ENCODE peak calls at places on chromosomes 4 and X, in six cellular contexts. V is fibroblast of lung; E is right atrium auricular region; G is aorta; A is CD8-positive, alpha-beta memory T cell; P is psoas muscle. C is an unnamed sample. For H3K4me1, the result is how much of the 10 kb centered on the place peaks cover.

GRCh38 chr4:28225005-28225404 is 1364.4 kb downstream of the STIM2 start:
- DNase-seq in P (no peak), G (no peak), A (no peak), V (peak), E (no peak), C (peak)

GRCh38 chrX:111483876-111484275 is 27.6 kb upstream of the SERTM2 start:
- DNase-seq in V (no peak), G (no peak), E (no peak), P (no peak), A (no peak), C (no peak)

GRCh38 chrX:27680726-27681125 is 90.6 kb downstream of the DCAF8L2 start:
- DNase-seq in A (no peak), P (no peak), G (no peak), V (peak), E (no peak), C (no peak)

GRCh38 chr4:78990938-78991810 is 51.9 kb upstream of the PAQR3 start:
- DNase-seq in A (no peak), P (no peak), G (no peak), E (no peak), V (no peak), C (no peak)

GRCh38 chrX:136880003-136880451 is 498 bp downstream of the RBMX start:
- DNase-seq in A (peak), G (no peak), P (peak), E (no peak), V (no peak), C (no peak)

GRCh38 chr4:6538586-6538985 is 36.4 kb upstream of the MAN2B2 start:
- DNase-seq in E (no peak), V (no peak), A (no peak), G (no peak), P (no peak), C (no peak)

GRCh38 chrX:148507413-148507812 is 7.0 kb downstream of the AFF2 start:
- DNase-seq in V (no peak), G (no peak), P (no peak), A (no peak), E (no peak), C (no peak)

GRCh38 chr4:85967872-85968271 is 392.0 kb downstream of the MAPK10 start:
- DNase-seq in V (peak), A (no peak), E (no peak), P (no peak), G (no peak), C (no peak)

GRCh38 chrX:47743504-47743903 is 84.5 kb upstream of the UXT start:
- DNase-seq in P (no peak), G (no peak), A (no peak), E (no peak), V (peak), C (no peak)

GRCh38 chr4:8537041-8537461 is 43.1 kb upstream of the GPR78 start:
- DNase-seq in V (peak), E (peak), A (no peak), P (peak), G (peak), C (peak)

GRCh38 chr4:91598696-91599095 is 705.1 kb upstream of the GRID2 start:
- DNase-seq in E (no peak), P (no peak), V (no peak), G (peak), A (no peak), C (no peak)

GRCh38 chr4:183264614-183265013 is 55.5 kb downstream of the CLDN22 start:
- DNase-seq in P (no peak), G (no peak), V (peak), A (no peak), E (no peak), C (no peak)

GRCh38 chr4:80307183-80307735 is 28.3 kb upstream of the CFAP299 start:
- DNase-seq in V (peak), P (no peak), E (no peak), A (no peak), G (no peak), C (no peak)

GRCh38 chr4:120225527-120225926 is 158.9 kb upstream of the MAD2L1 start:
- DNase-seq in E (no peak), P (no peak), A (no peak), V (no peak), G (no peak), C (no peak)

GRCh38 chr4:24753519-24753918 is 41.9 kb upstream of the SOD3 start:
- DNase-seq in E (no peak), P (no peak), G (no peak), V (peak), A (no peak), C (no peak)

GRCh38 chr4:26360864-26361263 is 40.0 kb downstream of the RBPJ start:
- DNase-seq in G (no peak), A (no peak), P (no peak), E (no peak), V (no peak), C (no peak)

GRCh38 chrX:148854351-148854750 is 353.9 kb downstream of the AFF2 start:
- DNase-seq in P (no peak), G (no peak), E (no peak), A (no peak), V (peak), C (no peak)

GRCh38 chr4:149896428-149896827 is 80.8 kb upstream of the IQCM start:
- DNase-seq in G (no peak), V (peak), E (no peak), P (no peak), A (no peak), C (peak)

GRCh38 chrX:15465347-15465746 is 27.8 kb downstream of the PIR start:
- DNase-seq in G (no peak), V (peak), P (no peak), E (no peak), A (no peak), C (no peak)

GRCh38 chr4:140238353-140239041 is 84.5 kb upstream of the MAML3 start:
- DNase-seq in E (peak), G (peak), V (peak), A (no peak), P (peak), C (peak)

GRCh38 chrX:37491686-37492085 is 79.8 kb upstream of the LANCL3 start:
- DNase-seq in G (peak), P (no peak), A (no peak), V (no peak), E (no peak), C (no peak)

GRCh38 chrX:70960728-70961127 is 29.8 kb upstream of the SLC7A3 start:
- DNase-seq in G (no peak), V (no peak), E (no peak), A (no peak), P (no peak), C (no peak)

GRCh38 chrX:14936561-14936960 is 63.3 kb downstream of the MOSPD2 start:
- DNase-seq in A (no peak), G (no peak), E (no peak), V (peak), P (no peak), C (peak)

GRCh38 chrX:72683631-72684030 is 30.5 kb downstream of the PHKA1 start:
- DNase-seq in V (no peak), P (no peak), A (no peak), E (no peak), G (no peak), C (no peak)

GRCh38 chr4:15400911-15401671 is 26.7 kb upstream of the C1QTNF7 start:
- DNase-seq in G (peak), V (peak), P (peak), A (no peak), E (peak), C (peak)
- H3K4me1 ChIP-seq in G (under half), V (under half), P (under half), A (under half), E (under half), C (under half)

DNA sequence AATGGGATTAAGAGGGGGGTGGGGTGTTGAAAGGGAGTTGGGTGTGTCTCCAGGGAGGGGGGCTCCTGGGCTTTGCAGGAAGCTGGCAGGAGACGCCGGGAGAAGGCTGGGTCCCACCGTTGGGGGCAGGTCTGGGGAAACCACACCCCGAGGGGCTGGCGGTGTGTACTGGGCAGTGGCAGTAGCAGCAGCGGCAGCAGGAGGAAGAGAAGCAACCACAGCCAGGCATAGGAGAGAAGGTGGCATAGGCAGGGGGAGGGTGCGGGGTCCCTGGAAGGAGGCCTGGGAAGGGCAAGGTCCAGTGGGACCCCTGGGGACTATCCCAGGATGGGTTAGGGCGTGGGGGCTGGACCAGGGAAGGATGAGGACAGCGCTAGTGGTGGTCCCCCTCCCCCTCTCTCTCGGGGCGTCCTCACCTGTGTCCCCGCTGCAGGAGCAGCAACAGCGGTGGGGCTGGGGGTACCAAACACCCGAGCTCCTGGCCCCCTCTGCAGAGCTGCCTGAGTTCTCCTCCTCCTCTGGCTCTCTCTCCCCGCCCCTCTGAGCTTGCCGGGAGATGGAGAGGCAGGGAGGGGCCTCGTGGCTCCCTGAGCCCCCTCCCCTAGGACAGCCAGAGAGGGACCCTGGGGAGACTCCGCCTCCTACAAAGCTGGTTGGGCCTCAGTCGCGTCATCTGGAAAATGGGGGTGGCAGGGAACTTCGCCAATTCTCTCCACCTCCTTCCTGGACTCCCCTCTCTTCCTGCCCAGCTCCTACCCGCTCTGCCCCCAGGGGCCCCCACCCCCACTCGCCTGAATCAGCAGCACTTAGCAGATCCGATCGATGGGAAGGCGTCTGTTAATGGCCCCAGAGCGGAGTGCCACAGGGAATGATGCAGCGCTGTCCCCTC is at the start of gene KCND1:
- DNase-seq in P (peak), V (peak), G (peak), E (no peak), A (no peak), C (no peak)
- H3K4me3 ChIP-seq in P (peak), V (peak), G (no peak), E (peak), A (no peak), C (no peak)

GRCh38 chr4:55176497-55176896 is 51.1 kb upstream of the KDR start:
- DNase-seq in P (no peak), G (no peak), A (no peak), E (no peak), V (no peak), C (no peak)
- H3K4me1 ChIP-seq in P (under half), G (under half), A (under half), E (under half), V (under half), C (half or more)

GRCh38 chr4:17511041-17511949 is 595 bp downstream of the QDPR start:
- DNase-seq in G (peak), P (peak), V (peak), A (no peak), E (no peak), C (peak)

GRCh38 chr4:17510582-17510981 is 1.3 kb downstream of the QDPR start:
- DNase-seq in A (no peak), G (no peak), V (no peak), P (no peak), E (no peak), C (no peak)

GRCh38 chr4:17514865-17515264 is at the start of gene CLRN2:
- DNase-seq in P (no peak), V (no peak), E (no peak), A (no peak), G (no peak), C (no peak)

GRCh38 chr4:17511950-17512795 is at the start of gene QDPR:
- DNase-seq in V (peak), E (peak), P (peak), A (peak), G (peak), C (peak)

GRCh38 chr4:17512973-17513665 is 1.2 kb upstream of the QDPR start:
- DNase-seq in A (no peak), G (no peak), P (no peak), V (no peak), E (no peak), C (no peak)
- H3K4me3 ChIP-seq in A (no peak), G (no peak), P (peak), V (no peak), E (no peak), C (no peak)

GRCh38 chr4:11625206-11625605 is 196.5 kb upstream of the HS3ST1 start:
- DNase-seq in V (no peak), P (no peak), E (no peak), G (no peak), A (no peak), C (no peak)

GRCh38 chr4:11624370-11624769 is 195.7 kb upstream of the HS3ST1 start:
- DNase-seq in E (no peak), V (no peak), P (no peak), A (no peak), G (no peak), C (no peak)

GRCh38 chr4:11626046-11626445 is 197.4 kb upstream of the HS3ST1 start:
- DNase-seq in P (no peak), A (no peak), E (no peak), V (no peak), G (no peak), C (no peak)

GRCh38 chr4:11622961-11623725 is 194.4 kb upstream of the HS3ST1 start:
- DNase-seq in V (no peak), P (no peak), A (no peak), E (no peak), G (no peak), C (no peak)

DNA sequence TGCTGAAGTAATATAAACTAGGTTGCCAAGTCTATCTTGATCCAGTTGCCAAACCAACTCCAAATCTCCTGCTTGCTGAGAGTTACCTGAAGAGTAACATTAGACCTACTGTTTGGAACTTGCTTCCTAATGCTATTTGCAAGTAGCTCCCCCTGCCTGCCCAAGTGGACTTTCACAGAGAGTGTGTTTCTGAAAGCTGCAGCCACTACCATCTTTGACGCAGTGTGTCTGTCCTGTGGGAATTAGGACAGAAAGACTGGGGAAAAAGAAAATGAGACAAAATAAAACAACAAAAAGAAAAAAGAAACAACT is 195.0 kb upstream of the HS3ST1 start:
- DNase-seq in V (no peak), P (no peak), A (no peak), E (no peak), G (no peak), C (no peak)
- H3K4me1 ChIP-seq in V (under half), P (under half), A (under half), E (under half), G (under half), C (under half)

GRCh38 chr4:54061067-54061466 is 3.3 kb downstream of the CHIC2 start:
- DNase-seq in P (no peak), G (no peak), V (no peak), E (no peak), A (no peak), C (no peak)
- H3K4me3 ChIP-seq in P (peak), G (no peak), V (peak), E (no peak), A (no peak), C (no peak)

GRCh38 chr4:73664470-73664869 is 44.2 kb upstream of the RASSF6 start:
- DNase-seq in P (no peak), V (no peak), A (no peak), E (no peak), G (no peak), C (no peak)
- H3K4me1 ChIP-seq in P (under half), V (under half), A (under half), E (under half), G (under half), C (under half)

GRCh38 chr4:76780781-76781697 is 116.9 kb downstream of the SOWAHB start:
- DNase-seq in P (no peak), V (no peak), G (no peak), E (no peak), A (no peak), C (no peak)

GRCh38 chr4:76779740-76780459 is 118.0 kb downstream of the SOWAHB start:
- DNase-seq in G (no peak), E (no peak), P (no peak), V (peak), A (no peak), C (no peak)

GRCh38 chr4:76782837-76783236 is 115.1 kb downstream of the SOWAHB start:
- DNase-seq in E (no peak), A (no peak), V (peak), G (no peak), P (no peak), C (no peak)

GRCh38 chr4:76783836-76784235 is 114.1 kb downstream of the SOWAHB start:
- DNase-seq in V (peak), E (no peak), G (no peak), P (no peak), A (no peak), C (peak)

GRCh38 chr4:76781698-76782595 is 116.0 kb downstream of the SOWAHB start:
- DNase-seq in E (no peak), G (no peak), A (no peak), P (no peak), V (peak), C (peak)
- H3K4me3 ChIP-seq in E (no peak), G (no peak), A (no peak), P (no peak), V (peak), C (peak)

DNA sequence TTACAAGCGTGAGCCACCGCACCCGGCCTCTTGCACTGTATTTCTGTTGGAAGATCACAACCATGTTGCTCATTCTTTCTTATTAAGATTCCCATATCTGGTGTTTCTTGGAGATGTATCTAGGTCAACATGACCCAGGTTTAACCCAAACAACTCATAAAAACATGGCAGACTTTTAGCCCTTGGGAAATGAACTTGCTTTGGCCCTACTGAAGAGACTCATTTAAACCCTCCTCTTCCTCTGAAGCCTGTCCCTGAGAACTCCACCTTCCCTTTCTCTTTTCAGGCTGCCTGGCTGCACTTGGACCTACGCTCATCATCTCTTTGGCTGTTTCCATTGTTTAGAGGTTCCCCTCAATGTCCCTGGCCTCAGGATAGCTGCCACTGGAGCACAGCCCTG is 22.8 kb upstream of the OPN1LW start:
- DNase-seq in V (no peak), A (no peak), P (no peak), G (no peak), E (no peak), C (no peak)
- H3K4me1 ChIP-seq in V (under half), A (under half), P (under half), G (under half), E (under half), C (under half)

DNA sequence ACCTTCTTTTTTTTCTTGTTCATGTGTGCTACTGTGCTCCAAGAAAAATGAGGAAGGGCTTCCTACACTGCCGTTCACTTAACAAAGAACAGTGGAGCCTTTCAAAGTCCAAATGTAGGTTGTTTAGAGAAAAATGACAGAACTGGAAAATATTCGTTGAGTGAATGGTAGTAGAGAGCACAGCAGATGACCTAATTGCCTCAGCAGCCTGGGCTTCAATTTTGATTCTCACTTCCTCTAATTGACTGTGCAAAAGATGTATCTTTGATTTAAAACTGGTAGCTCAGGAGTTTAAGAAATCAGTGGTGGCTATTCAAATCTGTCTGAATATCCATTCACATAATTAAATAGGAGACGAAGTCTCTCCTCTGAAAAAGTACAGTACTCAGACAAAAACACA is 5.2 kb downstream of the NLGN4X start:
- DNase-seq in G (no peak), V (peak), A (no peak), E (no peak), P (no peak), C (no peak)
- H3K4me3 ChIP-seq in G (no peak), V (no peak), A (no peak), E (no peak), P (no peak), C (no peak)

C was measured in SJSA1.